ENCODE peak calls at places on chromosomes 13 and 19, in four cellular contexts. Z is astrocyte of the spinal cord; U is activated naive CD4-positive, alpha-beta T cell treated with Interleukin-2 at 50 U/mL for 16 hours; W is T-helper 2 cell. B is an unnamed sample.

GRCh38 chr13:67049744-67050143 is 180.4 kb downstream of the PCDH9 start:
- DNase-seq in Z (no peak), U (no peak), W (no peak), B (no peak)

GRCh38 chr19:53882391-53883050 is 524 bp downstream of the PRKCG start:
- DNase-seq in Z (no peak), U (no peak), W (no peak), B (no peak)

GRCh38 chr13:21541271-21541670 is 62.7 kb downstream of the MICU2 start:
- DNase-seq in Z (no peak), U (no peak), W (no peak), B (no peak)

GRCh38 chr19:17184381-17184841 is 30.7 kb upstream of the USE1 start:
- DNase-seq in Z (no peak), U (peak; percentile 35), W (no peak), B (peak; percentile 30)

GRCh38 chr19:11247391-11247790 is 8.0 kb downstream of the ANGPTL8 start:
- DNase-seq in Z (no peak), U (no peak), W (no peak), B (no peak)

GRCh38 chr19:3243851-3244700 is 19.6 kb downstream of the CELF5 start:
- DNase-seq in Z (peak; percentile 43), U (peak; percentile 45), W (peak; percentile 23), B (no peak)

GRCh38 chr19:2249010-2249866 is at the start of gene AMH:
- DNase-seq in Z (no peak), U (no peak), W (no peak), B (no peak)

GRCh38 chr19:31346184-31346583 is 3.1 kb downstream of the TSHZ3 start:
- DNase-seq in Z (no peak), U (no peak), W (no peak), B (no peak)

GRCh38 chr19:45215391-45216191 is 29.6 kb downstream of the EXOC3L2 start:
- DNase-seq in Z (no peak), U (no peak), W (no peak), B (no peak)

GRCh38 chr19:47582320-47582909 is 9.5 kb upstream of the ZNF541 start:
- DNase-seq in Z (peak; percentile 22), U (no peak), W (no peak), B (no peak)

GRCh38 chr19:5150902-5151741 is 182.2 kb downstream of the KDM4B start:
- DNase-seq in Z (no peak), U (no peak), W (no peak), B (no peak)

GRCh38 chr19:38433268-38433733 is at the start of gene RYR1:
- DNase-seq in Z (no peak), U (peak; percentile 69), W (peak; percentile 38), B (peak; percentile 89)

GRCh38 chr13:104645786-104646185 is 1579.6 kb upstream of the SLC10A2 start:
- DNase-seq in Z (no peak), U (no peak), W (no peak), B (no peak)

GRCh38 chr13:26861951-26862350 is 101.4 kb upstream of the GPR12 start:
- DNase-seq in Z (no peak), U (no peak), W (no peak), B (no peak)

GRCh38 chr13:40565282-40566148 is 100.9 kb downstream of the FOXO1 start:
- DNase-seq in Z (no peak), U (no peak), W (no peak), B (no peak)

GRCh38 chr19:16301999-16302694 is 22.5 kb upstream of the KLF2 start:
- DNase-seq in Z (peak; percentile 68), U (no peak), W (no peak), B (peak; percentile 48)

GRCh38 chr13:44307844-44308243 is 65.8 kb upstream of the SERP2 start:
- DNase-seq in Z (no peak), U (no peak), W (no peak), B (no peak)

GRCh38 chr19:12425501-12426274 is 15.1 kb downstream of the ZNF443 start:
- DNase-seq in Z (no peak), U (no peak), W (no peak), B (no peak)

GRCh38 chr13:38530492-38530891 is 156.4 kb upstream of the FREM2 start:
- DNase-seq in Z (peak; percentile 1), U (no peak), W (no peak), B (no peak)

GRCh38 chr19:2287585-2287984 is 5.6 kb upstream of the PEAK3 start:
- DNase-seq in Z (no peak), U (no peak), W (no peak), B (no peak)

GRCh38 chr13:97278395-97279078 is 56.4 kb downstream of the MBNL2 start:
- DNase-seq in Z (no peak), U (no peak), W (no peak), B (no peak)

GRCh38 chr19:2478756-2479555 is 3.0 kb downstream of the GADD45B start:
- DNase-seq in Z (peak; percentile 84), U (peak; percentile 69), W (peak; percentile 47), B (peak; percentile 66)

GRCh38 chr13:76016799-76017198 is 380.7 kb downstream of the LMO7 start:
- DNase-seq in Z (peak; percentile 18), U (no peak), W (no peak), B (peak; percentile 1)

GRCh38 chr19:8123683-8124082 is 25.7 kb downstream of the FBN3 start:
- DNase-seq in Z (no peak), U (no peak), W (no peak), B (no peak)

GRCh38 chr19:52739576-52739975 is 4.7 kb upstream of the ZNF611 start:
- DNase-seq in Z (no peak), U (no peak), W (no peak), B (no peak)

GRCh38 chr13:99382428-99383133 is 75.4 kb upstream of the GPR183 start:
- DNase-seq in Z (no peak), U (peak; percentile 49), W (no peak), B (no peak)

GRCh38 chr19:17680235-17680722 is 7.9 kb downstream of the UNC13A start:
- DNase-seq in Z (peak; percentile 26), U (peak; percentile 47), W (no peak), B (peak; percentile 35)

GRCh38 chr19:610801-611505 is 21.3 kb downstream of the HCN2 start:
- DNase-seq in Z (peak; percentile 97), U (peak; percentile 57), W (peak; percentile 15), B (peak; percentile 57)

GRCh38 chr19:16886305-16886880 is 2.4 kb upstream of the F2RL3 start:
- DNase-seq in Z (no peak), U (no peak), W (no peak), B (no peak)

GRCh38 chr19:28521614-28522544 is 691.1 kb downstream of the UQCRFS1 start:
- DNase-seq in Z (no peak), U (no peak), W (no peak), B (no peak)

GRCh38 chr19:15195381-15195964 is 5.3 kb downstream of the NOTCH3 start:
- DNase-seq in Z (peak; percentile 35), U (no peak), W (no peak), B (no peak)

GRCh38 chr13:78680064-78680463 is 21.1 kb upstream of the OBI1 start:
- DNase-seq in Z (no peak), U (no peak), W (no peak), B (no peak)

GRCh38 chr19:17107546-17108452 is 32.2 kb downstream of the MYO9B start:
- DNase-seq in Z (peak; percentile 99), U (no peak), W (no peak), B (no peak)

GRCh38 chr19:56840452-56841193 is at the start of the genes PEG3 and ZIM2:
- DNase-seq in Z (no peak), U (no peak), W (no peak), B (no peak)

GRCh38 chr13:41263261-41263971 is at the start of gene MTRF1:
- DNase-seq in Z (peak; percentile 87), U (peak; percentile 82), W (peak; percentile 68), B (peak; percentile 88)